ENCODE peak calls at places on chromosomes 7 and 10, in nine cellular contexts. One of them, this sample, is unnamed. For H3K27me3, the result is how much of the 10 kb centered on the place peaks cover.

GRCh38 chr10:104328916-104329710 is 9.2 kb downstream of the ITPRIP start:
- DNase-seq in PC-3: peak
- DNase-seq in left ventricle myocardium inferior: no peak
- DNase-seq in neural progenitor cell: peak
- DNase-seq in upper lobe of right lung: no peak
- DNase-seq in MM.1S: no peak
- DNase-seq in thoracic aorta: peak
- DNase-seq in right lobe of liver: no peak
- DNase-seq in GM06990: peak
- DNase-seq in this sample: peak

GRCh38 chr10:126468467-126468866 is 80.2 kb upstream of the ADAM12 start:
- DNase-seq in left ventricle myocardium inferior: no peak
- DNase-seq in PC-3: no peak
- DNase-seq in thoracic aorta: no peak
- DNase-seq in upper lobe of right lung: no peak
- DNase-seq in neural progenitor cell: no peak
- DNase-seq in GM06990: no peak
- DNase-seq in MM.1S: no peak
- DNase-seq in right lobe of liver: no peak
- DNase-seq in this sample: peak

GRCh38 chr7:142496545-142496991 is 238.7 kb upstream of the PRSS58 start:
- DNase-seq in upper lobe of right lung: no peak
- DNase-seq in GM06990: no peak
- DNase-seq in left ventricle myocardium inferior: no peak
- DNase-seq in PC-3: peak
- DNase-seq in neural progenitor cell: peak
- DNase-seq in MM.1S: peak
- DNase-seq in right lobe of liver: no peak
- DNase-seq in thoracic aorta: no peak
- DNase-seq in this sample: peak

GRCh38 chr10:121927841-121928527 is at the start of gene ATE1:
- DNase-seq in left ventricle myocardium inferior: peak
- DNase-seq in upper lobe of right lung: peak
- DNase-seq in right lobe of liver: peak
- DNase-seq in neural progenitor cell: peak
- DNase-seq in PC-3: peak
- DNase-seq in GM06990: peak
- DNase-seq in thoracic aorta: peak
- DNase-seq in MM.1S: peak
- DNase-seq in this sample: peak

GRCh38 chr10:71705582-71705981 is 14.0 kb downstream of the C10orf105 start:
- DNase-seq in upper lobe of right lung: no peak
- DNase-seq in MM.1S: no peak
- DNase-seq in thoracic aorta: no peak
- DNase-seq in GM06990: no peak
- DNase-seq in neural progenitor cell: no peak
- DNase-seq in left ventricle myocardium inferior: no peak
- DNase-seq in PC-3: no peak
- DNase-seq in right lobe of liver: no peak
- DNase-seq in this sample: peak

GRCh38 chr10:89591796-89592271 is 53.2 kb downstream of the PANK1 start:
- DNase-seq in neural progenitor cell: no peak
- DNase-seq in left ventricle myocardium inferior: no peak
- DNase-seq in thoracic aorta: no peak
- DNase-seq in GM06990: no peak
- DNase-seq in right lobe of liver: peak
- DNase-seq in upper lobe of right lung: no peak
- DNase-seq in MM.1S: no peak
- DNase-seq in PC-3: no peak
- DNase-seq in this sample: no peak

GRCh38 chr10:86673827-86674581 is 5.7 kb downstream of the LDB3 start:
- DNase-seq in upper lobe of right lung: no peak
- DNase-seq in MM.1S: no peak
- DNase-seq in left ventricle myocardium inferior: no peak
- DNase-seq in thoracic aorta: no peak
- DNase-seq in neural progenitor cell: peak
- DNase-seq in right lobe of liver: no peak
- DNase-seq in GM06990: no peak
- DNase-seq in PC-3: no peak
- DNase-seq in this sample: no peak

GRCh38 chr7:159099711-159100231 is 44.9 kb downstream of the VIPR2 start:
- DNase-seq in thoracic aorta: no peak
- DNase-seq in GM06990: no peak
- DNase-seq in PC-3: no peak
- DNase-seq in MM.1S: no peak
- DNase-seq in upper lobe of right lung: peak
- DNase-seq in neural progenitor cell: no peak
- DNase-seq in left ventricle myocardium inferior: peak
- DNase-seq in right lobe of liver: no peak
- DNase-seq in this sample: no peak

GRCh38 chr7:17546206-17546998 is 247.9 kb downstream of the AHR start:
- DNase-seq in MM.1S: no peak
- DNase-seq in PC-3: peak
- DNase-seq in thoracic aorta: no peak
- DNase-seq in neural progenitor cell: no peak
- DNase-seq in GM06990: no peak
- DNase-seq in left ventricle myocardium inferior: no peak
- DNase-seq in right lobe of liver: no peak
- DNase-seq in upper lobe of right lung: no peak
- DNase-seq in this sample: peak

GRCh38 chr7:101058355-101058754 is 26.9 kb upstream of the TRIM56 start:
- DNase-seq in left ventricle myocardium inferior: peak
- DNase-seq in neural progenitor cell: peak
- DNase-seq in GM06990: peak
- DNase-seq in right lobe of liver: peak
- DNase-seq in PC-3: peak
- DNase-seq in thoracic aorta: no peak
- DNase-seq in MM.1S: peak
- DNase-seq in upper lobe of right lung: peak
- DNase-seq in this sample: peak

GRCh38 chr10:61970182-61971015 is 68.9 kb downstream of the ARID5B start:
- DNase-seq in right lobe of liver: no peak
- DNase-seq in left ventricle myocardium inferior: no peak
- DNase-seq in upper lobe of right lung: no peak
- DNase-seq in thoracic aorta: no peak
- DNase-seq in neural progenitor cell: no peak
- DNase-seq in PC-3: no peak
- DNase-seq in GM06990: no peak
- DNase-seq in MM.1S: no peak
- DNase-seq in this sample: no peak

GRCh38 chr10:34252111-34252510 is 563.0 kb downstream of the PARD3 start:
- DNase-seq in upper lobe of right lung: no peak
- DNase-seq in left ventricle myocardium inferior: no peak
- DNase-seq in right lobe of liver: no peak
- DNase-seq in MM.1S: no peak
- DNase-seq in PC-3: peak
- DNase-seq in GM06990: no peak
- DNase-seq in thoracic aorta: no peak
- DNase-seq in neural progenitor cell: no peak
- DNase-seq in this sample: peak

GRCh38 chr7:124856299-124856888 is 73.2 kb downstream of the POT1 start:
- DNase-seq in MM.1S: peak
- DNase-seq in thoracic aorta: no peak
- DNase-seq in right lobe of liver: no peak
- DNase-seq in PC-3: peak
- DNase-seq in GM06990: peak
- DNase-seq in neural progenitor cell: peak
- DNase-seq in left ventricle myocardium inferior: no peak
- DNase-seq in upper lobe of right lung: no peak
- DNase-seq in this sample: peak

GRCh38 chr7:39536926-39537325 is 29.3 kb upstream of the YAE1 start:
- DNase-seq in PC-3: no peak
- DNase-seq in left ventricle myocardium inferior: no peak
- DNase-seq in MM.1S: no peak
- DNase-seq in neural progenitor cell: no peak
- DNase-seq in right lobe of liver: no peak
- DNase-seq in upper lobe of right lung: no peak
- DNase-seq in GM06990: no peak
- DNase-seq in thoracic aorta: no peak
- DNase-seq in this sample: no peak

GRCh38 chr10:133224861-133225366 is 5.1 kb upstream of the UTF1 start:
- DNase-seq in neural progenitor cell: no peak
- DNase-seq in right lobe of liver: no peak
- DNase-seq in upper lobe of right lung: no peak
- DNase-seq in PC-3: no peak
- DNase-seq in GM06990: no peak
- DNase-seq in left ventricle myocardium inferior: no peak
- DNase-seq in MM.1S: no peak
- DNase-seq in thoracic aorta: no peak
- DNase-seq in this sample: no peak
- H3K4me3 ChIP-seq in neural progenitor cell: no peak
- H3K4me3 ChIP-seq in right lobe of liver: no peak
- H3K4me3 ChIP-seq in upper lobe of right lung: no peak
- H3K4me3 ChIP-seq in PC-3: no peak
- H3K4me3 ChIP-seq in GM06990: peak
- H3K4me3 ChIP-seq in left ventricle myocardium inferior: no peak
- H3K4me3 ChIP-seq in MM.1S: peak
- H3K4me3 ChIP-seq in thoracic aorta: no peak
- H3K4me3 ChIP-seq in this sample: no peak

GRCh38 chr10:119396008-119396708 is 146.4 kb downstream of the RGS10 start:
- DNase-seq in GM06990: no peak
- DNase-seq in right lobe of liver: no peak
- DNase-seq in neural progenitor cell: no peak
- DNase-seq in PC-3: no peak
- DNase-seq in MM.1S: no peak
- DNase-seq in left ventricle myocardium inferior: no peak
- DNase-seq in thoracic aorta: no peak
- DNase-seq in upper lobe of right lung: no peak
- DNase-seq in this sample: no peak

GRCh38 chr10:119398996-119399395 is 143.5 kb downstream of the RGS10 start:
- DNase-seq in PC-3: no peak
- DNase-seq in upper lobe of right lung: no peak
- DNase-seq in right lobe of liver: no peak
- DNase-seq in neural progenitor cell: no peak
- DNase-seq in thoracic aorta: no peak
- DNase-seq in GM06990: no peak
- DNase-seq in MM.1S: no peak
- DNase-seq in left ventricle myocardium inferior: no peak
- DNase-seq in this sample: no peak

GRCh38 chr10:119396709-119397071 is 145.8 kb downstream of the RGS10 start:
- DNase-seq in MM.1S: no peak
- DNase-seq in neural progenitor cell: no peak
- DNase-seq in right lobe of liver: no peak
- DNase-seq in upper lobe of right lung: no peak
- DNase-seq in left ventricle myocardium inferior: no peak
- DNase-seq in GM06990: no peak
- DNase-seq in thoracic aorta: no peak
- DNase-seq in PC-3: no peak
- DNase-seq in this sample: no peak

GRCh38 chr10:119395287-119396007 is 147.1 kb downstream of the RGS10 start:
- DNase-seq in PC-3: no peak
- DNase-seq in left ventricle myocardium inferior: peak
- DNase-seq in neural progenitor cell: no peak
- DNase-seq in MM.1S: no peak
- DNase-seq in upper lobe of right lung: no peak
- DNase-seq in GM06990: no peak
- DNase-seq in right lobe of liver: peak
- DNase-seq in thoracic aorta: no peak
- DNase-seq in this sample: no peak

GRCh38 chr10:119397416-119397815 is 145.1 kb downstream of the RGS10 start:
- DNase-seq in neural progenitor cell: no peak
- DNase-seq in thoracic aorta: no peak
- DNase-seq in upper lobe of right lung: no peak
- DNase-seq in MM.1S: no peak
- DNase-seq in GM06990: no peak
- DNase-seq in PC-3: no peak
- DNase-seq in right lobe of liver: no peak
- DNase-seq in left ventricle myocardium inferior: no peak
- DNase-seq in this sample: no peak
- TF ChIP-seq CTCF in neural progenitor cell: no peak
- TF ChIP-seq CTCF in thoracic aorta: no peak
- TF ChIP-seq CTCF in upper lobe of right lung: no peak
- TF ChIP-seq CTCF in MM.1S: no peak
- TF ChIP-seq CTCF in GM06990: no peak
- TF ChIP-seq CTCF in PC-3: no peak
- TF ChIP-seq CTCF in right lobe of liver: no peak
- TF ChIP-seq CTCF in left ventricle myocardium inferior: no peak
- TF ChIP-seq CTCF in this sample: no peak

GRCh38 chr10:131808370-131808930 is 92.4 kb upstream of the PPP2R2D start:
- DNase-seq in upper lobe of right lung: no peak
- DNase-seq in PC-3: no peak
- DNase-seq in MM.1S: no peak
- DNase-seq in thoracic aorta: no peak
- DNase-seq in right lobe of liver: no peak
- DNase-seq in neural progenitor cell: no peak
- DNase-seq in GM06990: no peak
- DNase-seq in left ventricle myocardium inferior: no peak
- DNase-seq in this sample: no peak

GRCh38 chr10:131810805-131811137 is 90.0 kb upstream of the PPP2R2D start:
- DNase-seq in GM06990: no peak
- DNase-seq in neural progenitor cell: no peak
- DNase-seq in PC-3: no peak
- DNase-seq in upper lobe of right lung: peak
- DNase-seq in thoracic aorta: no peak
- DNase-seq in right lobe of liver: no peak
- DNase-seq in left ventricle myocardium inferior: no peak
- DNase-seq in MM.1S: no peak
- DNase-seq in this sample: no peak

GRCh38 chr10:131812012-131812403 is 88.8 kb upstream of the PPP2R2D start:
- DNase-seq in thoracic aorta: no peak
- DNase-seq in GM06990: no peak
- DNase-seq in left ventricle myocardium inferior: no peak
- DNase-seq in neural progenitor cell: no peak
- DNase-seq in PC-3: no peak
- DNase-seq in MM.1S: no peak
- DNase-seq in upper lobe of right lung: no peak
- DNase-seq in right lobe of liver: no peak
- DNase-seq in this sample: no peak

GRCh38 chr10:131811239-131812011 is 89.4 kb upstream of the PPP2R2D start:
- DNase-seq in neural progenitor cell: no peak
- DNase-seq in GM06990: no peak
- DNase-seq in upper lobe of right lung: no peak
- DNase-seq in left ventricle myocardium inferior: no peak
- DNase-seq in MM.1S: no peak
- DNase-seq in thoracic aorta: no peak
- DNase-seq in PC-3: no peak
- DNase-seq in right lobe of liver: no peak
- DNase-seq in this sample: no peak

GRCh38 chr10:131810036-131810804 is 90.6 kb upstream of the PPP2R2D start:
- DNase-seq in left ventricle myocardium inferior: no peak
- DNase-seq in GM06990: no peak
- DNase-seq in neural progenitor cell: no peak
- DNase-seq in thoracic aorta: no peak
- DNase-seq in PC-3: no peak
- DNase-seq in MM.1S: no peak
- DNase-seq in right lobe of liver: no peak
- DNase-seq in upper lobe of right lung: peak
- DNase-seq in this sample: no peak
- H3K27me3 ChIP-seq in left ventricle myocardium inferior: half or more
- H3K27me3 ChIP-seq in GM06990: under half
- H3K27me3 ChIP-seq in neural progenitor cell: under half
- H3K27me3 ChIP-seq in thoracic aorta: under half
- H3K27me3 ChIP-seq in PC-3: half or more
- H3K27me3 ChIP-seq in MM.1S: under half
- H3K27me3 ChIP-seq in right lobe of liver: under half
- H3K27me3 ChIP-seq in upper lobe of right lung: under half
- H3K27me3 ChIP-seq in this sample: under half

DNA sequence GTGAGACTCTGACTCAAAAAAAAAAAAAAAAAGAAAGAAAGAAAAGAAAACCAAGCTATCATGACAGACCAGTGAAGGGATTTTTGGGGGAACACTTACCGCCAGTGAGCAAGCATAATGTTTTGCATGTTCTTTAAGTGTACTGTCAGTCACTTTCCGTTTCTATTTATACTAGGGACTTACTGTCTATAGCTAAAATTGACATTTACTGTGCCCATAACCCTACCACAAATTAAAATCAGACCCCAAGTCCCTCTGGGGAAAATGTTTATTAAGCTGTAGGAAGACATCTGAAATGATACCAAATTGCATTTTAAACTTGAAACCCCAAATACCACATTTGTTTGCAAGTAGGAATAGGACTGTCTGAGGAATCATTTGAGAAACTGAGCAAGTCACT is 252.8 kb downstream of the TRIL start:
- DNase-seq in thoracic aorta: no peak
- DNase-seq in left ventricle myocardium inferior: no peak
- DNase-seq in MM.1S: peak
- DNase-seq in PC-3: no peak
- DNase-seq in right lobe of liver: no peak
- DNase-seq in neural progenitor cell: no peak
- DNase-seq in GM06990: peak
- DNase-seq in upper lobe of right lung: no peak
- DNase-seq in this sample: no peak
- H3K4me3 ChIP-seq in thoracic aorta: no peak
- H3K4me3 ChIP-seq in left ventricle myocardium inferior: no peak
- H3K4me3 ChIP-seq in MM.1S: no peak
- H3K4me3 ChIP-seq in PC-3: no peak
- H3K4me3 ChIP-seq in right lobe of liver: no peak
- H3K4me3 ChIP-seq in neural progenitor cell: no peak
- H3K4me3 ChIP-seq in GM06990: no peak
- H3K4me3 ChIP-seq in upper lobe of right lung: no peak
- H3K4me3 ChIP-seq in this sample: no peak